ENCODE peak calls at places on chromosomes 3 and 15, in six cellular contexts. M is kidney, Q is neural progenitor cell, Y is fibroblast of lung, A is GM23248, J is endothelial cell of umbilical vein. P is an unnamed sample.
A peak's percentile ranks its signal among the peaks of the same experiment; 100 is the strongest.

GRCh38 chr3:15977089-15977488 is 179.3 kb upstream of the ANKRD28 start:
- DNase-seq in M (no peak), Q (no peak), Y (no peak), A (no peak), J (no peak), P (no peak)

GRCh38 chr15:23912191-23912590 is 225.1 kb upstream of the NDN start:
- DNase-seq in M (no peak), Q (peak; percentile 81), Y (no peak), A (no peak), J (no peak), P (no peak)

GRCh38 chr3:83023050-83023449 is 1261.6 kb upstream of the GBE1 start:
- DNase-seq in M (peak; percentile 35), Q (no peak), Y (no peak), A (no peak), J (no peak), P (no peak)

GRCh38 chr15:39102431-39102830 is 478.4 kb upstream of the THBS1 start:
- DNase-seq in M (no peak), Q (no peak), Y (no peak), A (peak; percentile 31), J (peak; percentile 55), P (no peak)

GRCh38 chr3:32816439-32817194 is 1.2 kb upstream of the TRIM71 start:
- DNase-seq in M (peak; percentile 66), Q (peak; percentile 96), Y (peak; percentile 18), A (peak; percentile 40), J (peak; percentile 16), P (peak; percentile 85)

GRCh38 chr3:46284981-46285683 is 42.9 kb downstream of the CCR3 start:
- DNase-seq in M (no peak), Q (no peak), Y (no peak), A (no peak), J (no peak), P (no peak)

GRCh38 chr3:38634133-38634532 is 15.4 kb downstream of the SCN5A start:
- DNase-seq in M (no peak), Q (no peak), Y (no peak), A (peak; percentile 46), J (no peak), P (no peak)

GRCh38 chr3:170355738-170356595 is 1.5 kb upstream of the SKIL start:
- DNase-seq in M (peak; percentile 85), Q (peak; percentile 60), Y (peak; percentile 54), A (peak; percentile 72), J (peak; percentile 86), P (no peak)

GRCh38 chr3:186784820-186785516 is 1.6 kb downstream of the EIF4A2 start:
- DNase-seq in M (no peak), Q (no peak), Y (no peak), A (peak; percentile 39), J (no peak), P (no peak)

GRCh38 chr3:186785517-186786018 is 2.2 kb downstream of the EIF4A2 start:
- DNase-seq in M (no peak), Q (no peak), Y (no peak), A (peak; percentile 13), J (no peak), P (no peak)

GRCh38 chr3:186788482-186789370 is 5.3 kb downstream of the EIF4A2 start:
- DNase-seq in M (no peak), Q (no peak), Y (no peak), A (peak; percentile 13), J (no peak), P (no peak)

GRCh38 chr3:186787642-186788481 is 4.5 kb downstream of the EIF4A2 start:
- DNase-seq in M (no peak), Q (no peak), Y (no peak), A (peak; percentile 12), J (no peak), P (no peak)

GRCh38 chr3:186786810-186787375 is 3.5 kb downstream of the EIF4A2 start:
- DNase-seq in M (no peak), Q (no peak), Y (no peak), A (peak; percentile 22), J (no peak), P (no peak)
- H3K9ac ChIP-seq in M (peak overlapping the region; percentile 20), Q (no peak overlapping the region), Y (no peak overlapping the region), A (peak overlapping the region; percentile 99), J (peak overlapping the region; percentile 99), P (peak overlapping the region; percentile 100)

DNA sequence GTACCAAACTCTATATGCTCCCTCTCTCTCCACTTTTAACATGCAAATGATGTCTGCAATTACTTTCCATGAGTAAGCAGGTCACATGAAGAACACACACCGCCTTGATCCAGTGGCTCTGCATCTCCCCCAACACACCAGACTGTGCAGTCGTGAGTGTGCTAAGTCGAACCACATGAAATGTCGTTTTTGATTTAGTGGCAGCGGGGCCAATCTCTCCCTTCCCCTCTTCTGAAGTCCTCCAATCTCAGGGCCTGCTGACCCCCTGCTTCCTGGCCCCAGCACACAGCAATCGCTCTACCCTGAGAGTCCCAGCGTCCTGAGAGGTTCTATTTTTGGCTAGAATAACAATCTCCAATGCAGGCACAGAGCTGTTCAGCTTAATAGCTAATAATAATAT is 312.5 kb downstream of the SHQ1 start:
- DNase-seq in M (no peak), Q (no peak), Y (no peak), A (no peak), J (no peak), P (no peak)
- H3K4me1 ChIP-seq in M (peaks cover 2% of the 10 kb centered on the region), Q (peaks cover 15% of the 10 kb centered on the region), Y (no peaks in the 10 kb centered on the region), A (no peaks in the 10 kb centered on the region), J (no peaks in the 10 kb centered on the region), P (peaks cover 13% of the 10 kb centered on the region)

GRCh38 chr15:67149859-67150824 is 84.7 kb downstream of the SMAD3 start:
- DNase-seq in M (peak; percentile 91), Q (peak; percentile 43), Y (peak; percentile 98), A (peak; percentile 99), J (peak; percentile 99), P (peak; percentile 80)
- H3K4me3 ChIP-seq in M (no peak overlapping the region), Q (no peak overlapping the region), Y (peak overlapping the region; percentile 16), A (peak overlapping the region; percentile 33), J (peak overlapping the region; percentile 30), P (no peak overlapping the region)

GRCh38 chr3:49001155-49001554 is 6.0 kb upstream of the WDR6 start:
- DNase-seq in M (no peak), Q (no peak), Y (no peak), A (no peak), J (no peak), P (no peak)

GRCh38 chr3:48996640-48997039 is 6.6 kb downstream of the P4HTM start:
- DNase-seq in M (no peak), Q (no peak), Y (no peak), A (no peak), J (no peak), P (no peak)

GRCh38 chr3:48997102-48997637 is 7.1 kb downstream of the P4HTM start:
- DNase-seq in M (no peak), Q (no peak), Y (no peak), A (no peak), J (no peak), P (no peak)

GRCh38 chr3:48997714-48998637 is 7.9 kb downstream of the P4HTM start:
- DNase-seq in M (no peak), Q (peak; percentile 71), Y (no peak), A (no peak), J (no peak), P (no peak)

DNA sequence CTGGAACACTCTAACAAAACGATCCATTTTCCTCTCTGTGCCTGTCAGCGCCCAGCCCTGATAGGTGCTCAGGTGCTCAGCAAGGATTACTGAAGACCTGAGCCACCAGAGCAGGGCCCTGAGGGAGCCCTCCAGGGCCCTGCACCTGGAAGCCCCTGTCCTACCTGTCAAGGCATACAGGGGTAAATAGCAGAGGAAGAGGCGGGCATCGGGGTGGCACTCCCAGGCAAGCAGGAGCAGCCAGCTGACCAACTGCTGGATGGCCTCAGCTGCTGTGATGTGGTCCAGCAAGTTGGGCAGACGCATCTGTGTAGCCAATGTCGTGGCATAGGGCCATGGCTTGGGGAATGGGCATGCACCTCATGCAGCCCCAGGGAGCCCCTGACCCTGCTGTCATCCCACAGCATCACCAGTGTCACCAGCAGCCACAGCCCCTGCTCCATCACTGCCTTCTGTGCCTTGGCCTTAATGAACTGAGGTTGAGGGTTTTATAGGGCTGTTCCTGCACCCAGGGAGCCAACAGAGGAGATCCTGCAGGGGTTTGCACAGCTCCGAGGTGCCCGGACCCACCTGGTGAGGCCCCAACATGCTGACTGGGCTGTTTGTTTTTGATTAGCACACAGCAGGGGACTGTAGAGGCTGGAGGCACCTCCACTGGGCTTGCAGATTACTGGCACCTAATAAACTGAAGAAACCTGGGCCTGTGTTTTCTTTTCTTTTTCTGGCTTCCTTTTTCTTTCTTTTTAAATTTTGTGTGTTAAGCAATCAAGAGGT is 7.9 kb upstream of the WDR6 start:
- DNase-seq in M (no peak), Q (no peak), Y (no peak), A (no peak), J (no peak), P (no peak)
- H3K9ac ChIP-seq in M (no peak overlapping the region), Q (no peak overlapping the region), Y (no peak overlapping the region), A (no peak overlapping the region), J (no peak overlapping the region), P (peak overlapping the region; percentile 6)

GRCh38 chr3:58621086-58621830 is 44.1 kb upstream of the FAM107A start:
- DNase-seq in M (no peak), Q (no peak), Y (peak; percentile 31), A (no peak), J (no peak), P (no peak)
- H3K4me1 ChIP-seq in M (no peaks in the 10 kb centered on the region), Q (peaks cover 33% of the 10 kb centered on the region), Y (no peaks in the 10 kb centered on the region), A (no peaks in the 10 kb centered on the region), J (no peaks in the 10 kb centered on the region), P (peaks cover 18% of the 10 kb centered on the region)

DNA sequence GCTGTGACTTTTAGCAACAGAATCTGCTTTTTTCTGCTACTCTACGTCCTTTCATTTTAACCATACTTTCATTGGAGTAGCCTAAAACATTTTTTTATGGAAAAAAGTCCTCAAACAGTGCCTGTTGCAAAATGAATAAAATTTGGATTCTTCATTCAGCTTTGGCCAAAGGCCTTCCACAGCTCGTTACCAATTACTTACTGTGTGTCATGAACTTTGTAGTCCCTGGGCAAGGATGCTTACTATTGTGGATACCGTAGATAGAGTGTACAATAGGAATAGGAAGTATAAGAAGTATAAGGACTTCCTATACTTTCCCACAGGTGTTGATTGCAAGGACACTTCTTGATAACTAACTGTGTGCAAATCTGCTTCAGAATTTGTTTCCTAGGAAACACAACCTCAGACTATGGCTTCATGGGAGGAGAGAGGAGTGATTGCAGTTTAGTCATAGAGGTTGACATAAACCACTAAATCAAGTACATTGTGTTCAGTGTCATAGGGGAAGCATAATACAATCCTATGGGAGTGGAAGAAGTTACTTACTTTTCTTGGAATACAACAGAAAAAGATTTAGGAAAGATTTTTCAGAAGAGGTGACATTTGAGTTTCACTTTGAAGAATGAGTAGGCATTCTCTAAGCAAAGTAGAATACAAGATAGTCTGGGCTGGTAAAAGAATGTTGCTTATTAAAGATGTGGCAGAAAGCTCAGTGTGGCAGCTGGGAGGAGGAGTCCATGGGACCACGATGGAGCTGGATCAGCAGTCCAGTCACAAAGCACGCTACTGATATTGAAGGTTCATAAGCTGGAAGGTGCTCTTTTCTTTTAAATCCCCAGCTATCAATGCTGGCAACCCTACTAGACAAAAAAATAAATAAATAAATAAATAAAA is 309.7 kb upstream of the TPRG1 start:
- DNase-seq in M (no peak), Q (no peak), Y (peak; percentile 50), A (peak; percentile 33), J (peak; percentile 16), P (no peak)
- H3K4me3 ChIP-seq in M (no peak overlapping the region), Q (no peak overlapping the region), Y (no peak overlapping the region), A (no peak overlapping the region), J (no peak overlapping the region), P (no peak overlapping the region)

P was measured in NT2/D1.